ENCODE peak calls at places on chromosome 9, in four cellular contexts. L is AG09309; F is RWPE2; H is CD4-positive, CD25-positive, alpha-beta regulatory T cell. N is an unnamed sample.

GRCh38 chr9:112034216-112034611 is 137.6 kb downstream of the UGCG start:
- DNase-seq in F (no peak), L (no peak), H (no peak), N (no peak)

GRCh38 chr9:9216934-9217333 is 1395.9 kb downstream of the PTPRD start:
- DNase-seq in L (no peak), H (no peak), F (no peak), N (no peak)

GRCh38 chr9:124309665-124310064 is 51.9 kb downstream of the NEK6 start:
- DNase-seq in H (no peak), L (peak), F (peak), N (peak)

GRCh38 chr9:92325991-92326500 is 293 bp downstream of the CENPP start:
- DNase-seq in L (no peak), H (no peak), F (no peak), N (peak)

GRCh38 chr9:94818196-94818541 is 91.7 kb downstream of the AOPEP start:
- DNase-seq in L (no peak), F (no peak), H (no peak), N (no peak)

GRCh38 chr9:76302947-76303550 is 91.2 kb downstream of the RFK start:
- DNase-seq in H (no peak), F (no peak), L (peak), N (no peak)

GRCh38 chr9:109250311-109250741 is 70.5 kb downstream of the EPB41L4B start:
- DNase-seq in L (no peak), H (no peak), F (no peak), N (no peak)

GRCh38 chr9:6218099-6218502 is 2.5 kb downstream of the IL33 start:
- DNase-seq in H (no peak), F (no peak), L (no peak), N (no peak)

GRCh38 chr9:81256368-81256767 is 433.0 kb downstream of the TLE1 start:
- DNase-seq in F (no peak), H (no peak), L (no peak), N (no peak)

GRCh38 chr9:121599872-121600585 is 51.4 kb upstream of the DAB2IP start:
- DNase-seq in H (no peak), F (no peak), L (no peak), N (no peak)

GRCh38 chr9:129497064-129497836 is 123.7 kb downstream of the C9orf50 start:
- DNase-seq in F (no peak), H (no peak), L (no peak), N (peak)

GRCh38 chr9:134559013-134559412 is 82.6 kb upstream of the COL5A1 start:
- DNase-seq in L (no peak), F (peak), H (no peak), N (no peak)

GRCh38 chr9:78319197-78320029 is 22.5 kb downstream of the PSAT1 start:
- DNase-seq in F (no peak), H (no peak), L (no peak), N (no peak)

GRCh38 chr9:27195191-27195590 is 86.2 kb downstream of the TEK start:
- DNase-seq in H (no peak), L (no peak), F (no peak), N (no peak)

GRCh38 chr9:112819635-112820496 is 69.3 kb downstream of the SNX30 start:
- DNase-seq in F (no peak), H (no peak), L (peak), N (peak)

GRCh38 chr9:133612051-133612450 is 2.9 kb upstream of the FAM163B start:
- DNase-seq in L (no peak), F (no peak), H (no peak), N (no peak)

GRCh38 chr9:14080940-14081621 is 232.9 kb downstream of the NFIB start:
- DNase-seq in H (no peak), F (no peak), L (no peak), N (no peak)

GRCh38 chr9:36308281-36308680 is 50.0 kb upstream of the GNE start:
- DNase-seq in H (no peak), F (no peak), L (no peak), N (no peak)

GRCh38 chr9:68690088-68690487 is 15.0 kb upstream of the PIP5K1B start:
- DNase-seq in H (no peak), F (no peak), L (no peak), N (peak)

GRCh38 chr9:134375430-134376385 is 49.5 kb downstream of the RXRA start:
- DNase-seq in H (no peak), L (no peak), F (no peak), N (peak)

GRCh38 chr9:16869961-16870605 is 387 bp downstream of the BNC2 start:
- DNase-seq in L (no peak), F (no peak), H (no peak), N (peak)

GRCh38 chr9:121369595-121370265 is at the start of gene STOM:
- DNase-seq in H (no peak), L (peak), F (peak), N (peak)

GRCh38 chr9:78866228-78867132 is 569.6 kb downstream of the PSAT1 start:
- DNase-seq in L (peak), F (no peak), H (no peak), N (no peak)

GRCh38 chr9:123524866-123525265 is 168.9 kb downstream of the CRB2 start:
- DNase-seq in F (no peak), L (no peak), H (no peak), N (no peak)

GRCh38 chr9:134389659-134390058 is 63.4 kb downstream of the RXRA start:
- DNase-seq in H (no peak), F (no peak), L (no peak), N (no peak)

GRCh38 chr9:26811106-26811505 is 81.5 kb downstream of the CAAP1 start:
- DNase-seq in L (no peak), F (no peak), H (no peak), N (no peak)

GRCh38 chr9:69485466-69485865 is 160.5 kb downstream of the ENTREP1 start:
- DNase-seq in L (no peak), H (no peak), F (no peak), N (no peak)

GRCh38 chr9:109793196-109793595 is 13.2 kb downstream of the PALM2AKAP2 start:
- DNase-seq in H (no peak), F (no peak), L (peak), N (no peak)

GRCh38 chr9:130718576-130718975 is 25.0 kb downstream of the EXOSC2 start:
- DNase-seq in L (no peak), F (no peak), H (no peak), N (no peak)

GRCh38 chr9:130715270-130716077 is 21.9 kb downstream of the EXOSC2 start:
- DNase-seq in H (no peak), F (no peak), L (no peak), N (no peak)

DNA sequence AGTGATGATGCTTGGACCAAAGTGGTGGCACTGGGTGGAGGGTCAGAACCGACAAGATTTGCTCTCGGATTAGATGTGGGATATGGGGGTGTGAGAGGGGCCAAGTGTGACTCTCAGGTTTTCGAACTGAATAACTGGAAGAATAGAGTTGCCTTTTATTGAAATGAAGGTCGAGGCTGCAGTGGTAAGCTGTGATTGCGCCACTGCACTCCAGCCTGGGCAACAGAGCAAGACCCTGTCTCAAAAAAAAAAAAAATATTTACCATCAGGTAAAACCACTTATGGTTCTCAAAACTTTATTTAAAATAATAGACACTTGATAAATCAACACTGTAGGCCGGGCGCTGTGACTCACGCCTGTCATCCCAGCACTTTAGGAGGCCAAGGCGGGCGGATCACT is 27.2 kb downstream of the EXOSC2 start:
- DNase-seq in H (no peak), L (no peak), F (no peak), N (no peak)
- H3K4me3 ChIP-seq in H (no peak), L (no peak), F (no peak), N (no peak)

GRCh38 chr9:71928806-71929205 is 17.4 kb downstream of the C9orf85 start:
- DNase-seq in L (peak), F (no peak), H (no peak), N (no peak)

GRCh38 chr9:71929791-71930440 is 18.5 kb downstream of the C9orf85 start:
- DNase-seq in H (no peak), L (peak), F (no peak), N (no peak)

GRCh38 chr9:71931166-71931565 is 19.7 kb downstream of the C9orf85 start:
- DNase-seq in L (no peak), F (no peak), H (no peak), N (no peak)

GRCh38 chr9:71928376-71928775 is 16.9 kb downstream of the C9orf85 start:
- DNase-seq in H (no peak), L (peak), F (no peak), N (no peak)

GRCh38 chr9:71929223-71929622 is 17.8 kb downstream of the C9orf85 start:
- DNase-seq in H (no peak), F (no peak), L (peak), N (no peak)
- H3K4me3 ChIP-seq in H (no peak), F (no peak), L (no peak), N (no peak)

GRCh38 chr9:87603854-87604490 is 106.3 kb downstream of the DAPK1 start:
- DNase-seq in H (no peak), F (no peak), L (no peak), N (no peak)

GRCh38 chr9:87601595-87601994 is 103.9 kb downstream of the DAPK1 start:
- DNase-seq in F (no peak), L (no peak), H (no peak), N (no peak)

GRCh38 chr9:87604886-87605588 is 107.4 kb downstream of the DAPK1 start:
- DNase-seq in F (no peak), L (no peak), H (no peak), N (no peak)

GRCh38 chr9:87601175-87601574 is 103.5 kb downstream of the DAPK1 start:
- DNase-seq in L (no peak), H (no peak), F (no peak), N (peak)

DNA sequence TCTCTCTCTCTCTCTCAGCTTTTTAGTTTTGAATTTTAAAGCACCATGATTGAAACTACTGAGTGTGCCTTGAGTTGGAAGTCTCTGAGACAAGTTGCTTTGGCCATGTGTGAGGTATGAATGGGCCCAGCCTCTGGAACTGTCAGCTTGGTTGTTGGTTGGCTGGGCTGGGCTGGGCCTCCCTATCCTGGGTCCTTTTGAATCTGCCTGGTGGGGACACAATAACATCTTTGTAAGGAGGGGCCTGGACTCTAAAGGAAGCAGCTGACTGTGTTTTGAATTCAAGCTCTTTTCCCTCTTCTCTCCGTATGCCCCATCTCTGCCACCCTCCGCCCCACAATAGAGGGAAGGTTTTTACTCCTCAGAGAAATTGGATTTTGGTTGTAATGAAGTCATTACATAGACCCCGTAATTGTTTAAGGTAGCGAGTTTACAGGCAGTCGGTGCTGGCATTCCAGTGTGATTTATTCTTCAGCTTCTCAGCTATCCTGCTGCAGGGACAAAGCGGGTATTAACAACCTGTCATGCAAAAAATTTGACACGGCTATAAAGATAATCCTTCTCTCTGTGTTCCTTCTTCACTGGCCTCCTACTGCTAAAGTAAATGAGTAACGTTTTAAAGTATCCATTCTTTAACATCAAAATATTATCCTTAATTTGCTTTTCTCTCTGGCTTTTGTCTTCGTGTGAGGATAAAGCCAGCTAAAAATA is 105.4 kb downstream of the DAPK1 start:
- DNase-seq in L (no peak), F (no peak), H (no peak), N (no peak)
- H3K4me3 ChIP-seq in L (no peak), F (no peak), H (no peak), N (no peak)

GRCh38 chr9:136723989-136724388 is 11.6 kb downstream of the DIPK1B start:
- DNase-seq in H (no peak), L (no peak), F (no peak), N (no peak)

GRCh38 chr9:136726118-136726517 is 13.7 kb downstream of the DIPK1B start:
- DNase-seq in F (no peak), H (no peak), L (no peak), N (no peak)

GRCh38 chr9:136724772-136725171 is 12.4 kb downstream of the DIPK1B start:
- DNase-seq in F (no peak), H (no peak), L (no peak), N (no peak)

GRCh38 chr9:136726631-136727191 is 14.3 kb downstream of the DIPK1B start:
- DNase-seq in F (no peak), H (peak), L (no peak), N (no peak)

GRCh38 chr9:136725612-136726011 is 13.2 kb downstream of the DIPK1B start:
- DNase-seq in F (no peak), H (no peak), L (no peak), N (no peak)
- H3K4me3 ChIP-seq in F (no peak), H (no peak), L (no peak), N (no peak)

DNA sequence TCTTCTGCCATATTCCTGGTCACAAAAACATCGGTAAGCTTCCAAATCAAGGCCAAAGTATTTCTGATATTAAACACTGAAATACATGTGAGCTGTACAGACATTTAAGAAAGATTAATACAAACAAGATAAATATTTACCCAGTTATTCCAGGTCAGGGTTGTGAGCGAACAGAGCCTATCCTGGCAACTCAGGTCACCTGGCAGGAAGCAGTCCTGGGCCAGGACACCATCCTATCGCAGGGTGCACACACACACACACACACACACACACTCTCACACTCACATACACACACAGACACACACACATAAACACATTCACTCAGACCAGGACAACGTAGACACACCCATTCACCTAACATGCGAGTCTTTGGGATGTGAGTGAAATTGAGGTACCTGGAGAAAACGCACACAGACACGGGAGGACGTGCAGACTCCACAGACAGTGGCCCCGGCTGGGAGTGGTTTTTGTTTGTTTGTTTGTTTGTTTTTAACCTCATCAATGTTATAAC is 82.4 kb upstream of the CACNA1B start:
- DNase-seq in F (peak), L (no peak), H (no peak), N (no peak)
- H3K4me3 ChIP-seq in F (no peak), L (no peak), H (no peak), N (no peak)

GRCh38 chr9:96022445-96023031 is 147.0 kb downstream of the ERCC6L2 start:
- DNase-seq in H (no peak), F (no peak), L (no peak), N (no peak)
- H3K4me3 ChIP-seq in H (peak), F (no peak), L (no peak), N (peak)

GRCh38 chr9:126613656-126614055 is at the start of gene LMX1B:
- DNase-seq in H (no peak), F (peak), L (no peak), N (peak)
- H3K4me3 ChIP-seq in H (no peak), F (peak), L (no peak), N (peak)

GRCh38 chr9:96340707-96341106 is 38.7 kb upstream of the HSD17B3 start:
- DNase-seq in H (no peak), L (no peak), F (no peak), N (no peak)

GRCh38 chr9:96348261-96348660 is 35.2 kb downstream of the SLC35D2 start:
- DNase-seq in L (no peak), H (no peak), F (no peak), N (no peak)

GRCh38 chr9:96345551-96345950 is 38.0 kb downstream of the SLC35D2 start:
- DNase-seq in L (no peak), H (no peak), F (no peak), N (no peak)

GRCh38 chr9:96342553-96343245 is 40.7 kb upstream of the HSD17B3 start:
- DNase-seq in L (no peak), H (no peak), F (no peak), N (no peak)

DNA sequence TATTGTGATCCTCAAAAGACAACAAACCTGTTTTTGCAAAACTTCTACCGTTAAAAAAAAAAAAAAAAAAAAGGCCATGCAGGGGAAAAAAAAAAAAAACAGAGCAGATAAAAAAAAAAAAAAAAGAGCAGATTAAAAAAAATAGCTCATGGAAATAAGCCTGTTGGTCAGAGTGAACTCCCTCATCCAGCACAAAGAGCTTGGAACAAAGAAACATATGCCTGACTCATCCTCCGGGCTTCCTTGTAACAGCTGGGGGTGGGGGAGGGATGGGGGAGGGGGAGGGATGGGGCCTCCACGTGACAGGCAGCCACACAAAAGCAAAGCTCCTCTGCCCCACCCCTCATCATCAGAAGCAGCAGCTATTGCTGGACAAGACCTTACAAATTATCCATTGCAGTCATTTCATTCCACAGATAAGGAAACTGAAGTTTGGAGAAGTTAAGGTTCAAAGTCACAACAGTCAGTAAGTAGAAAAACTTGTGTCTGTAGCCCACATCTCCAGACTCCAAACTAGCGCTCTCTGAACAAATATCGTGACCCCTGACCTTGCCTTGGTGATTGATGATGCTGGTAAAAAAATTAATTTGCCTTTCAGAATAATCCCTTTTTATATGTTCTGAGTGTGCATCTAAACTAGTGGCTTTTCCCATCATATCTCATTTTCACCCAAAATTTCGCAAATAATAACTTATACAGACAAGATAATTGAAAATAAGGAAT is 38.9 kb downstream of the SLC35D2 start:
- DNase-seq in H (no peak), F (no peak), L (peak), N (peak)
- H3K4me3 ChIP-seq in H (no peak), F (no peak), L (no peak), N (no peak)

GRCh38 chr9:107481035-107481434 is 8.5 kb downstream of the KLF4 start:
- DNase-seq in H (no peak), L (no peak), F (no peak), N (no peak)

GRCh38 chr9:107478805-107479204 is 10.8 kb downstream of the KLF4 start:
- DNase-seq in H (no peak), F (no peak), L (no peak), N (no peak)

GRCh38 chr9:107484117-107484723 is 5.3 kb downstream of the KLF4 start:
- DNase-seq in L (peak), H (no peak), F (no peak), N (peak)

GRCh38 chr9:107483666-107484065 is 5.9 kb downstream of the KLF4 start:
- DNase-seq in H (no peak), F (no peak), L (no peak), N (no peak)

GRCh38 chr9:107480386-107480789 is 9.2 kb downstream of the KLF4 start:
- DNase-seq in L (peak), H (no peak), F (peak), N (peak)
- H3K4me3 ChIP-seq in L (no peak), H (no peak), F (no peak), N (no peak)